ENCODE peak calls at places on chromosomes 3 and 15, in eight cellular contexts. One of them, this sample, is unnamed.

GRCh38 chr3:60953406-60953805 is 297.8 kb downstream of the FHIT start:
- DNase-seq in progenitor cell of endocrine pancreas: no peak
- DNase-seq in B cell: no peak
- DNase-seq in ELR: no peak
- DNase-seq in NCI-H226: no peak
- DNase-seq in psoas muscle: no peak
- DNase-seq in HEK293T: no peak
- DNase-seq in EL: no peak
- DNase-seq in this sample: no peak

GRCh38 chr15:84887928-84888327 is 3.5 kb downstream of the SLC28A1 start:
- DNase-seq in B cell: no peak
- DNase-seq in psoas muscle: no peak
- DNase-seq in ELR: no peak
- DNase-seq in EL: no peak
- DNase-seq in HEK293T: no peak
- DNase-seq in NCI-H226: no peak
- DNase-seq in progenitor cell of endocrine pancreas: no peak
- DNase-seq in this sample: no peak

GRCh38 chr15:35912196-35912595 is 366.2 kb upstream of the DPH6 start:
- DNase-seq in ELR: peak
- DNase-seq in NCI-H226: no peak
- DNase-seq in psoas muscle: no peak
- DNase-seq in B cell: no peak
- DNase-seq in progenitor cell of endocrine pancreas: no peak
- DNase-seq in HEK293T: no peak
- DNase-seq in EL: no peak
- DNase-seq in this sample: no peak

GRCh38 chr3:51947215-51947900 is 5.2 kb downstream of the PARP3 start:
- DNase-seq in progenitor cell of endocrine pancreas: no peak
- DNase-seq in EL: no peak
- DNase-seq in B cell: no peak
- DNase-seq in psoas muscle: no peak
- DNase-seq in ELR: no peak
- DNase-seq in HEK293T: no peak
- DNase-seq in NCI-H226: no peak
- DNase-seq in this sample: no peak

GRCh38 chr15:33405096-33405495 is 94.3 kb downstream of the RYR3 start:
- DNase-seq in ELR: no peak
- DNase-seq in HEK293T: no peak
- DNase-seq in B cell: no peak
- DNase-seq in EL: no peak
- DNase-seq in NCI-H226: no peak
- DNase-seq in progenitor cell of endocrine pancreas: no peak
- DNase-seq in psoas muscle: no peak
- DNase-seq in this sample: no peak

GRCh38 chr3:25585361-25586166 is 79.1 kb downstream of the TOP2B start:
- DNase-seq in B cell: no peak
- DNase-seq in HEK293T: no peak
- DNase-seq in psoas muscle: no peak
- DNase-seq in NCI-H226: peak
- DNase-seq in EL: peak
- DNase-seq in ELR: peak
- DNase-seq in progenitor cell of endocrine pancreas: no peak
- DNase-seq in this sample: no peak

GRCh38 chr3:51353566-51354140 is 31.4 kb upstream of the MANF start:
- DNase-seq in EL: no peak
- DNase-seq in progenitor cell of endocrine pancreas: no peak
- DNase-seq in B cell: no peak
- DNase-seq in HEK293T: no peak
- DNase-seq in psoas muscle: no peak
- DNase-seq in NCI-H226: no peak
- DNase-seq in ELR: no peak
- DNase-seq in this sample: no peak

GRCh38 chr3:43733459-43734384 is 43.0 kb downstream of the ABHD5 start:
- DNase-seq in NCI-H226: no peak
- DNase-seq in B cell: no peak
- DNase-seq in ELR: no peak
- DNase-seq in psoas muscle: no peak
- DNase-seq in HEK293T: no peak
- DNase-seq in EL: peak
- DNase-seq in progenitor cell of endocrine pancreas: no peak
- DNase-seq in this sample: no peak

GRCh38 chr15:40846846-40847224 is 3.0 kb downstream of the SPINT1 start:
- DNase-seq in progenitor cell of endocrine pancreas: no peak
- DNase-seq in EL: no peak
- DNase-seq in B cell: no peak
- DNase-seq in NCI-H226: no peak
- DNase-seq in ELR: peak
- DNase-seq in HEK293T: no peak
- DNase-seq in psoas muscle: no peak
- DNase-seq in this sample: no peak

GRCh38 chr15:38885001-38885400 is 320.4 kb upstream of the RASGRP1 start:
- DNase-seq in ELR: peak
- DNase-seq in psoas muscle: no peak
- DNase-seq in progenitor cell of endocrine pancreas: no peak
- DNase-seq in EL: peak
- DNase-seq in NCI-H226: peak
- DNase-seq in B cell: no peak
- DNase-seq in HEK293T: no peak
- DNase-seq in this sample: no peak

GRCh38 chr3:57803647-57804081 is 47.6 kb downstream of the SLMAP start:
- DNase-seq in HEK293T: no peak
- DNase-seq in NCI-H226: peak
- DNase-seq in B cell: no peak
- DNase-seq in psoas muscle: no peak
- DNase-seq in ELR: peak
- DNase-seq in EL: peak
- DNase-seq in progenitor cell of endocrine pancreas: no peak
- DNase-seq in this sample: no peak

GRCh38 chr3:23884481-23884880 is 32.3 kb downstream of the NKIRAS1 start:
- DNase-seq in progenitor cell of endocrine pancreas: no peak
- DNase-seq in B cell: no peak
- DNase-seq in ELR: no peak
- DNase-seq in HEK293T: peak
- DNase-seq in psoas muscle: no peak
- DNase-seq in EL: no peak
- DNase-seq in NCI-H226: no peak
- DNase-seq in this sample: no peak

GRCh38 chr3:51391566-51392300 is 648 bp downstream of the RBM15B start:
- DNase-seq in B cell: peak
- DNase-seq in psoas muscle: peak
- DNase-seq in EL: peak
- DNase-seq in HEK293T: peak
- DNase-seq in NCI-H226: no peak
- DNase-seq in progenitor cell of endocrine pancreas: peak
- DNase-seq in ELR: peak
- DNase-seq in this sample: peak

GRCh38 chr15:69158201-69158842 is 2.1 kb upstream of the GLCE start:
- DNase-seq in ELR: no peak
- DNase-seq in HEK293T: no peak
- DNase-seq in EL: no peak
- DNase-seq in progenitor cell of endocrine pancreas: no peak
- DNase-seq in psoas muscle: no peak
- DNase-seq in B cell: no peak
- DNase-seq in NCI-H226: no peak
- DNase-seq in this sample: no peak

GRCh38 chr3:109339714-109340648 is 2.6 kb upstream of the DPPA4 start:
- DNase-seq in EL: no peak
- DNase-seq in ELR: no peak
- DNase-seq in psoas muscle: no peak
- DNase-seq in B cell: no peak
- DNase-seq in HEK293T: no peak
- DNase-seq in progenitor cell of endocrine pancreas: no peak
- DNase-seq in NCI-H226: no peak
- DNase-seq in this sample: no peak

GRCh38 chr3:81218023-81218422 is 543.4 kb downstream of the GBE1 start:
- DNase-seq in B cell: no peak
- DNase-seq in ELR: peak
- DNase-seq in EL: peak
- DNase-seq in NCI-H226: peak
- DNase-seq in HEK293T: peak
- DNase-seq in progenitor cell of endocrine pancreas: no peak
- DNase-seq in psoas muscle: no peak
- DNase-seq in this sample: peak

GRCh38 chr3:62142280-62142679 is 231.1 kb downstream of the FEZF2 start:
- DNase-seq in NCI-H226: no peak
- DNase-seq in HEK293T: no peak
- DNase-seq in progenitor cell of endocrine pancreas: no peak
- DNase-seq in ELR: no peak
- DNase-seq in EL: no peak
- DNase-seq in psoas muscle: no peak
- DNase-seq in B cell: no peak
- DNase-seq in this sample: no peak

GRCh38 chr15:74842581-74843444 is at the start of gene ULK3:
- DNase-seq in psoas muscle: peak
- DNase-seq in B cell: peak
- DNase-seq in ELR: peak
- DNase-seq in NCI-H226: peak
- DNase-seq in EL: peak
- DNase-seq in progenitor cell of endocrine pancreas: peak
- DNase-seq in HEK293T: peak
- DNase-seq in this sample: peak

GRCh38 chr3:106379251-106379750 is 510.5 kb upstream of the CBLB start:
- DNase-seq in HEK293T: no peak
- DNase-seq in progenitor cell of endocrine pancreas: no peak
- DNase-seq in psoas muscle: no peak
- DNase-seq in B cell: no peak
- DNase-seq in EL: no peak
- DNase-seq in ELR: no peak
- DNase-seq in NCI-H226: no peak
- DNase-seq in this sample: no peak

GRCh38 chr15:65066635-65067333 is 1.0 kb downstream of the RASL12 start:
- DNase-seq in progenitor cell of endocrine pancreas: no peak
- DNase-seq in B cell: no peak
- DNase-seq in HEK293T: no peak
- DNase-seq in psoas muscle: no peak
- DNase-seq in EL: no peak
- DNase-seq in NCI-H226: no peak
- DNase-seq in ELR: no peak
- DNase-seq in this sample: no peak

GRCh38 chr15:84722628-84723027 is 6.7 kb upstream of the SEC11A start:
- DNase-seq in ELR: no peak
- DNase-seq in B cell: no peak
- DNase-seq in EL: no peak
- DNase-seq in HEK293T: no peak
- DNase-seq in progenitor cell of endocrine pancreas: no peak
- DNase-seq in psoas muscle: no peak
- DNase-seq in NCI-H226: no peak
- DNase-seq in this sample: no peak

GRCh38 chr3:171967137-171967783 is 72.1 kb upstream of the FNDC3B start:
- DNase-seq in progenitor cell of endocrine pancreas: no peak
- DNase-seq in psoas muscle: no peak
- DNase-seq in NCI-H226: peak
- DNase-seq in HEK293T: no peak
- DNase-seq in ELR: peak
- DNase-seq in B cell: no peak
- DNase-seq in EL: peak
- DNase-seq in this sample: peak

GRCh38 chr3:50607271-50608091 is 4.1 kb downstream of the CISH start:
- DNase-seq in ELR: no peak
- DNase-seq in B cell: no peak
- DNase-seq in EL: no peak
- DNase-seq in NCI-H226: no peak
- DNase-seq in progenitor cell of endocrine pancreas: no peak
- DNase-seq in psoas muscle: peak
- DNase-seq in HEK293T: no peak
- DNase-seq in this sample: peak

GRCh38 chr3:149247929-149248691 is 26.5 kb upstream of the CP start:
- DNase-seq in B cell: no peak
- DNase-seq in psoas muscle: no peak
- DNase-seq in NCI-H226: peak
- DNase-seq in progenitor cell of endocrine pancreas: no peak
- DNase-seq in EL: no peak
- DNase-seq in HEK293T: no peak
- DNase-seq in ELR: peak
- DNase-seq in this sample: no peak

GRCh38 chr3:170719300-170719699 is 133.4 kb upstream of the SLC7A14 start:
- DNase-seq in EL: no peak
- DNase-seq in B cell: no peak
- DNase-seq in psoas muscle: no peak
- DNase-seq in progenitor cell of endocrine pancreas: no peak
- DNase-seq in HEK293T: no peak
- DNase-seq in ELR: no peak
- DNase-seq in NCI-H226: no peak
- DNase-seq in this sample: no peak

GRCh38 chr15:74618841-74619596 is 3.4 kb downstream of the CLK3 start:
- DNase-seq in ELR: no peak
- DNase-seq in NCI-H226: no peak
- DNase-seq in psoas muscle: no peak
- DNase-seq in B cell: no peak
- DNase-seq in HEK293T: no peak
- DNase-seq in progenitor cell of endocrine pancreas: no peak
- DNase-seq in EL: no peak
- DNase-seq in this sample: no peak

GRCh38 chr15:95559875-95560394 is 770.6 kb upstream of the NR2F2 start:
- DNase-seq in NCI-H226: peak
- DNase-seq in B cell: no peak
- DNase-seq in progenitor cell of endocrine pancreas: no peak
- DNase-seq in EL: peak
- DNase-seq in psoas muscle: no peak
- DNase-seq in HEK293T: no peak
- DNase-seq in ELR: peak
- DNase-seq in this sample: peak

GRCh38 chr15:31383150-31383549 is 56.5 kb downstream of the KLF13 start:
- DNase-seq in B cell: no peak
- DNase-seq in EL: no peak
- DNase-seq in psoas muscle: no peak
- DNase-seq in progenitor cell of endocrine pancreas: no peak
- DNase-seq in ELR: no peak
- DNase-seq in NCI-H226: no peak
- DNase-seq in HEK293T: no peak
- DNase-seq in this sample: no peak

GRCh38 chr3:194395201-194395600 is 3.9 kb downstream of the GP5 start:
- DNase-seq in NCI-H226: no peak
- DNase-seq in progenitor cell of endocrine pancreas: no peak
- DNase-seq in HEK293T: no peak
- DNase-seq in ELR: no peak
- DNase-seq in psoas muscle: no peak
- DNase-seq in B cell: no peak
- DNase-seq in EL: no peak
- DNase-seq in this sample: peak

GRCh38 chr15:67836477-67836876 is 3.4 kb downstream of the RNU6-1 start:
- DNase-seq in EL: peak
- DNase-seq in HEK293T: no peak
- DNase-seq in ELR: peak
- DNase-seq in psoas muscle: peak
- DNase-seq in NCI-H226: no peak
- DNase-seq in B cell: peak
- DNase-seq in progenitor cell of endocrine pancreas: no peak
- DNase-seq in this sample: peak

GRCh38 chr3:43854916-43855315 is 164.2 kb downstream of the ABHD5 start:
- DNase-seq in ELR: no peak
- DNase-seq in progenitor cell of endocrine pancreas: no peak
- DNase-seq in psoas muscle: no peak
- DNase-seq in HEK293T: no peak
- DNase-seq in NCI-H226: no peak
- DNase-seq in EL: no peak
- DNase-seq in B cell: no peak
- DNase-seq in this sample: no peak

GRCh38 chr3:196666001-196666867 is 26.7 kb downstream of the NRROS start:
- DNase-seq in EL: peak
- DNase-seq in B cell: no peak
- DNase-seq in HEK293T: no peak
- DNase-seq in NCI-H226: no peak
- DNase-seq in ELR: peak
- DNase-seq in psoas muscle: no peak
- DNase-seq in progenitor cell of endocrine pancreas: no peak
- DNase-seq in this sample: no peak

GRCh38 chr15:42080585-42081462 is 13.5 kb downstream of the PLA2G4D start:
- DNase-seq in ELR: no peak
- DNase-seq in psoas muscle: no peak
- DNase-seq in EL: no peak
- DNase-seq in HEK293T: no peak
- DNase-seq in NCI-H226: no peak
- DNase-seq in progenitor cell of endocrine pancreas: no peak
- DNase-seq in B cell: no peak
- DNase-seq in this sample: no peak

GRCh38 chr15:86691091-86691490 is 611.4 kb downstream of the AGBL1 start:
- DNase-seq in NCI-H226: no peak
- DNase-seq in EL: no peak
- DNase-seq in HEK293T: no peak
- DNase-seq in psoas muscle: no peak
- DNase-seq in B cell: no peak
- DNase-seq in ELR: no peak
- DNase-seq in progenitor cell of endocrine pancreas: no peak
- DNase-seq in this sample: no peak